ENCODE peak calls at places on chromosome 21, in seven cellular contexts. M is foreskin fibroblast, J is lower leg skin, D is endothelial cell of umbilical vein, C is GM12865, H is suprapubic skin, Q is tibial artery. S is an unnamed sample.

GRCh38 chr21:42346441-42346840 is 4.4 kb downstream of the TFF2 start:
- DNase-seq in H (no peak), C (no peak), Q (no peak), J (no peak), M (no peak), D (no peak), S (no peak)

GRCh38 chr21:42799516-42799915 is 79.8 kb downstream of the WDR4 start:
- DNase-seq in J (no peak), Q (no peak), C (peak), D (no peak), M (no peak), H (no peak), S (no peak)

GRCh38 chr21:36719614-36720013 is 20.7 kb downstream of the SIM2 start:
- DNase-seq in J (no peak), C (no peak), D (no peak), M (no peak), H (peak), Q (no peak), S (no peak)

GRCh38 chr21:41824466-41825207 is 54.5 kb downstream of the PRDM15 start:
- DNase-seq in M (no peak), H (no peak), D (no peak), J (no peak), Q (no peak), C (no peak), S (no peak)

GRCh38 chr21:32403201-32403701 is 9.3 kb upstream of the EVA1C start:
- DNase-seq in Q (peak), H (no peak), J (peak), M (peak), D (peak), C (peak), S (no peak)

GRCh38 chr21:21612446-21612845 is 614.2 kb downstream of the NCAM2 start:
- DNase-seq in H (no peak), J (no peak), C (no peak), Q (no peak), D (peak), M (peak), S (no peak)

GRCh38 chr21:41211041-41211426 is 43.1 kb downstream of the BACE2 start:
- DNase-seq in M (no peak), D (no peak), Q (no peak), C (no peak), H (no peak), J (no peak), S (no peak)

GRCh38 chr21:36150192-36150711 is 6.4 kb upstream of the DOP1B start:
- DNase-seq in H (no peak), C (peak), J (no peak), D (peak), M (peak), Q (peak), S (no peak)

GRCh38 chr21:41857771-41858300 is 21.3 kb downstream of the PRDM15 start:
- DNase-seq in J (no peak), C (no peak), Q (no peak), H (peak), D (no peak), M (no peak), S (no peak)

GRCh38 chr21:35136586-35137254 is 87.6 kb upstream of the RUNX1 start:
- DNase-seq in J (no peak), H (no peak), C (no peak), D (peak), M (peak), Q (no peak), S (no peak)

GRCh38 chr21:32653326-32653901 is 41.2 kb upstream of the CFAP298 start:
- DNase-seq in D (peak), J (no peak), M (peak), H (no peak), Q (no peak), C (peak), S (no peak)

GRCh38 chr21:37565530-37566223 is 199.1 kb downstream of the DYRK1A start:
- DNase-seq in J (no peak), C (no peak), Q (no peak), D (no peak), M (peak), H (no peak), S (no peak)

GRCh38 chr21:27171704-27172103 is 204.8 kb upstream of the ADAMTS5 start:
- DNase-seq in Q (no peak), J (no peak), H (no peak), C (no peak), M (peak), D (no peak), S (no peak)

GRCh38 chr21:29175408-29176147 is 45.1 kb downstream of the MAP3K7CL start:
- DNase-seq in Q (no peak), C (peak), M (peak), D (peak), H (no peak), J (no peak), S (no peak)

GRCh38 chr21:42655797-42656770 is 2.7 kb downstream of the PDE9A start:
- DNase-seq in M (no peak), J (no peak), H (no peak), C (no peak), D (no peak), Q (no peak), S (no peak)

GRCh38 chr21:18041012-18041411 is 203.6 kb upstream of the CHODL start:
- DNase-seq in C (peak), D (peak), H (no peak), J (no peak), M (no peak), Q (no peak), S (no peak)

GRCh38 chr21:26747216-26747615 is 98.0 kb downstream of the ADAMTS1 start:
- DNase-seq in C (no peak), J (no peak), M (no peak), Q (no peak), H (no peak), D (no peak), S (no peak)

GRCh38 chr21:19640964-19641363 is 1237.4 kb upstream of the TMPRSS15 start:
- DNase-seq in Q (no peak), C (no peak), M (no peak), J (no peak), D (no peak), H (no peak), S (no peak)

GRCh38 chr21:28602581-28602980 is 390.1 kb downstream of the LTN1 start:
- DNase-seq in C (no peak), J (no peak), H (no peak), D (no peak), M (no peak), Q (no peak), S (no peak)

GRCh38 chr21:34279285-34279684 is 84.5 kb upstream of the KCNE2 start:
- DNase-seq in C (no peak), Q (no peak), H (no peak), D (no peak), M (no peak), J (no peak), S (no peak)

GRCh38 chr21:37927711-37928110 is 11.5 kb upstream of the KCNJ6 start:
- DNase-seq in M (no peak), H (no peak), C (no peak), Q (no peak), J (no peak), D (no peak), S (no peak)

GRCh38 chr21:34129971-34130597 is 56.7 kb downstream of the MRPS6 start:
- DNase-seq in Q (no peak), H (no peak), M (peak), J (no peak), C (no peak), D (no peak), S (no peak)

GRCh38 chr21:33313611-33314010 is 11.2 kb upstream of the IFNAR1 start:
- DNase-seq in H (no peak), M (no peak), D (no peak), J (no peak), Q (no peak), C (no peak), S (no peak)

GRCh38 chr21:37799193-37800121 is 116.8 kb downstream of the KCNJ6 start:
- DNase-seq in M (no peak), Q (no peak), J (no peak), D (no peak), H (no peak), C (no peak), S (no peak)

GRCh38 chr21:42627527-42628289 is 25.7 kb upstream of the PDE9A start:
- DNase-seq in Q (no peak), H (peak), J (no peak), C (no peak), D (no peak), M (no peak), S (no peak)

GRCh38 chr21:31795992-31796391 is 64.1 kb upstream of the SCAF4 start:
- DNase-seq in H (no peak), Q (no peak), J (no peak), C (no peak), M (no peak), D (no peak), S (no peak)

DNA sequence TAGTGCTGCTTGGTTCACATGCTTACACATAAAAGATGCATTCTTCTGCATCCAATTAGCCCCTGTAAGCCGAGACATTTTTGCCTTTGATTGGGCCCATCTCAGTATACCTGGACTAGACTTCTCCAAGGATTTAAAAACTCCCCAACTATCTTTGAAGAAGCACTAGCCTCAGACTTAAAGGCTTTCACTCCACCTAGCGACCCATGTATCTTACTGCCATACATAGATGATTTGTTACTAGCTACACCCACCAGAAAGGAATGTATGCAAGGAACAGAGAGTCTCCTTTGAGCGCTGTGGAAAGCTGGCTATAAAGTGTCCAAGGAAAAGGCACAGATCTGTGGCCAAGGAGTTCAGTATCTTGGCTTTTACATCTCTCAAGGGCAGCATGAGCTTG is 91.7 kb downstream of the LIPI start:
- DNase-seq in M (no peak), Q (no peak), H (no peak), C (no peak), J (no peak), D (no peak), S (no peak)
- TF ChIP-seq CTCF in M (no peak), Q (no peak), H (no peak), C (no peak), J (no peak), D (no peak), S (no peak)

GRCh38 chr21:25567472-25567871 is 39.8 kb downstream of the MRPL39 start:
- DNase-seq in M (no peak), Q (no peak), H (no peak), J (no peak), D (peak), C (peak), S (no peak)
- H3K4me3 ChIP-seq in M (no peak), Q (no peak), H (no peak), J (no peak), D (no peak), C (peak), S (no peak)

GRCh38 chr21:39073063-39073462 is 110.2 kb downstream of the PSMG1 start:
- DNase-seq in H (no peak), Q (peak), D (no peak), C (no peak), J (no peak), M (no peak), S (no peak)
- TF ChIP-seq CTCF in H (no peak), Q (no peak), D (no peak), C (no peak), J (no peak), M (no peak), S (no peak)

DNA sequence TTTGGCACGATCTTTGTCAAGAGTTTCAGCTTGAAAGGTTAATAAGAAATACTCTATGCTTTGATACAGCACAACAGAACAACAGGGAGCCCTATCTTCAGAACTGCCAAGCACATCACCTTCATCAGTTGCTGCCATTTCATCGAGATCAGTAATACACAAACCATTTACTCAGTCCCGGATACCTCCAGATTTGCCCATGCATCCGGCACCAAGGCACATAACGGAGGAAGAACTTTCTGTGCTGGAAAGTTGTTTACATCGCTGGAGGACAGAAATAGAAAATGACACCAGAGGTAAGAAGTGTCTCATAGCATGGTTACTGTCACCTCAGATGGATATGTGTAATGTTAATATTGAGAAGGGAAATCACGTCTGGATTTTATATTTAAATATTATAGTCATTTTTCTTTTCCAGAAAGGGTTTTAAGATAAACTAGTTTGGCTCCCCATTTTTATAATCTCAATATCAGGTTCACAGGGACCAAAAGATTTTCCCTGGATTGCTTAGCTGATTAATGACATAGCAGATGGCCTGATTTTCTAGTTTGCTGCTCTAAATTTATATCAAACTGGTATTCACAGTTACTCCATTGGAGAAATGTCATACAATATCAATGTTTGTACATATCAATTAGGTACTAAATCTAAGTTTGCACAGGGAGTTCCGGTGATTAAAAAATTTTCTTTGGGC is 97.3 kb downstream of the USP25 start:
- DNase-seq in C (no peak), M (no peak), Q (no peak), J (no peak), D (no peak), H (no peak), S (no peak)
- H3K4me3 ChIP-seq in C (no peak), M (no peak), Q (no peak), J (no peak), D (no peak), H (no peak), S (no peak)

DNA sequence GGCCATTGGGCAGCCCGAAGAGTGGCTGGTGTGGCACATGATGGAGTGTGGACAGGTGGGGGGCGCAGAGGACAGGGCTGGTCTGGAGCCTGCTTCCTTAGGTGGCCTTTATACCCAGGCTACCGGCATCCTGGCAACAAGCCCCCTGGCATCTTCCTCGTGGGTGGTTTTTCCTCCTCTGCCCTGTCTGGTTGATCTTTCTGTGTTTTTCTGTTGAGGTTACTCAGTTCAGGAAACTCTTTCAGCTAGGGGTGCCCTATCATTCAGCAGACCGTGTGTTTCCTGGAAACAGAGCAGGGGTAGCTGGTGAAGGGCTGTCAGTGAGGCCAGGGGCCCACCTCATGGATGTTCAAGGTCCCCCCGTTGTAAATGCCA is at the start of gene KRTAP12-4:
- DNase-seq in M (no peak), D (no peak), H (no peak), Q (no peak), C (no peak), J (no peak), S (no peak)
- TF ChIP-seq CTCF in M (no peak), D (no peak), H (no peak), Q (no peak), C (no peak), J (no peak), S (no peak)

GRCh38 chr21:45539796-45540600 is 2.2 kb downstream of the SLC19A1 start:
- DNase-seq in M (no peak), D (no peak), Q (peak), J (no peak), C (no peak), H (peak), S (no peak)
- H3K4me3 ChIP-seq in M (no peak), D (no peak), Q (no peak), J (no peak), C (no peak), H (no peak), S (no peak)

GRCh38 chr21:44891631-44892031 is 18.1 kb upstream of the PTTG1IP start:
- DNase-seq in Q (no peak), J (no peak), H (no peak), M (no peak), D (no peak), C (no peak), S (no peak)

GRCh38 chr21:44893948-44894656 is 20.6 kb upstream of the PTTG1IP start:
- DNase-seq in M (no peak), J (no peak), C (no peak), Q (no peak), D (no peak), H (no peak), S (no peak)

GRCh38 chr21:44893278-44893556 is 19.7 kb upstream of the PTTG1IP start:
- DNase-seq in Q (no peak), M (no peak), D (no peak), H (no peak), C (no peak), J (no peak), S (no peak)

GRCh38 chr21:44892095-44892494 is 18.6 kb upstream of the PTTG1IP start:
- DNase-seq in J (no peak), H (no peak), D (no peak), M (no peak), C (no peak), Q (no peak), S (no peak)

DNA sequence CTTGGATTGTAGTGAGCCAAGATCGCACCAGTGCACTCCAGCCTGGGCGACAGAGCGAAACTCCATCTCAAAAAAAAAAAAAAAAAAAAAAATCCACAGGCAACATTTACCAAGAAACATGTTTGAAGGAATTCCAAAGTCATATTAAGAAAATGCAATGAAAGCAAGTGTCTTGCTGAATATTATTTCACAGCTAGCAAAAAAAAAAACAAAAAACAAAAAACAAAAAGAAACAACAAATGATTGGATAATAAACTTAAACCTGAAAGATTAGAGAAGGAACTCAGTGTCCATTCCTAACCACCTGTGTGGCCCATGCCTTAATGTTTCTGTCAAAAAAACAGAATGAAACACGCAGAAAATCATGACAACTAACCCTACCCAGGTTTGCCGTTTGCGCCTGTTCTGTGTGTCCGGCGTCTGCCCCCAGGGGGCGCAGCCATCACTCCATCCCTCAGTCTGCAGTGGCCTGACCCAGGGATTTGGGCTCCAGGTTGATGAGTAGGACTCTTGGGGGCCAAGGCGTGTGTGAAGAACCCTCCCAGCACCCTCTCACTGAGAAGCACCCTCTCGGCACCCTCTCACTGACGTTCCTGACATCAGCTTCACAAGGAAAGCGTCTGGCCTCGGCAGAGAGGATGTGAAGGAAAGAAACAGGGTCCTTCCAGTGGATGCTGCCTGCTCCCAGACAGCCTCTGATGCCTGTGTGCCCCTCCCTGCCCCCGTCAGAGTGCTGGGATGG is 19.2 kb upstream of the PTTG1IP start:
- DNase-seq in Q (peak), C (peak), J (no peak), M (peak), D (peak), H (no peak), S (no peak)
- TF ChIP-seq CTCF in Q (peak), C (peak), J (no peak), M (peak), D (peak), H (peak), S (peak)